ENCODE peak calls at places on chromosome 5, in eight cellular contexts. One of them, this sample, is unnamed.
A peak's percentile ranks its signal among the peaks of the same experiment; 100 is the strongest.

GRCh38 chr5:81398741-81399140 is 4.8 kb upstream of the ACOT12 start:
- DNase-seq in GM12878: no peak
- DNase-seq in SK-N-SH: no peak
- DNase-seq in HCT116: no peak
- DNase-seq in H9: no peak
- DNase-seq in neuronal stem cell: no peak
- DNase-seq in endothelial cell of umbilical vein: no peak
- DNase-seq in astrocyte: no peak
- DNase-seq in this sample: no peak

GRCh38 chr5:40227366-40227765 is 452.3 kb upstream of the PTGER4 start:
- DNase-seq in GM12878: no peak
- DNase-seq in SK-N-SH: no peak
- DNase-seq in HCT116: no peak
- DNase-seq in H9: no peak
- DNase-seq in neuronal stem cell: no peak
- DNase-seq in endothelial cell of umbilical vein: no peak
- DNase-seq in astrocyte: peak; percentile 75
- DNase-seq in this sample: no peak

GRCh38 chr5:78887384-78888118 is 97.6 kb downstream of the ARSB start:
- DNase-seq in GM12878: peak; percentile 78
- DNase-seq in SK-N-SH: no peak
- DNase-seq in HCT116: no peak
- DNase-seq in H9: no peak
- DNase-seq in neuronal stem cell: no peak
- DNase-seq in endothelial cell of umbilical vein: no peak
- DNase-seq in astrocyte: no peak
- DNase-seq in this sample: no peak

GRCh38 chr5:16519435-16519834 is 53.8 kb upstream of the ZNF622 start:
- DNase-seq in GM12878: no peak
- DNase-seq in SK-N-SH: no peak
- DNase-seq in HCT116: no peak
- DNase-seq in H9: no peak
- DNase-seq in neuronal stem cell: no peak
- DNase-seq in endothelial cell of umbilical vein: no peak
- DNase-seq in astrocyte: no peak
- DNase-seq in this sample: no peak

GRCh38 chr5:4941957-4942830 is 197.9 kb upstream of the ADAMTS16 start:
- DNase-seq in GM12878: no peak
- DNase-seq in SK-N-SH: peak; percentile 87
- DNase-seq in HCT116: no peak
- DNase-seq in H9: peak; percentile 60
- DNase-seq in neuronal stem cell: peak; percentile 24
- DNase-seq in endothelial cell of umbilical vein: no peak
- DNase-seq in astrocyte: no peak
- DNase-seq in this sample: peak; percentile 6

GRCh38 chr5:113806250-113806649 is 292.8 kb downstream of the YTHDC2 start:
- DNase-seq in GM12878: no peak
- DNase-seq in SK-N-SH: no peak
- DNase-seq in HCT116: no peak
- DNase-seq in H9: no peak
- DNase-seq in neuronal stem cell: peak; percentile 23
- DNase-seq in endothelial cell of umbilical vein: peak; percentile 71
- DNase-seq in astrocyte: peak; percentile 66
- DNase-seq in this sample: peak; percentile 68

GRCh38 chr5:132299901-132300300 is 5.7 kb downstream of the SLC22A4 start:
- DNase-seq in GM12878: no peak
- DNase-seq in SK-N-SH: no peak
- DNase-seq in HCT116: no peak
- DNase-seq in H9: no peak
- DNase-seq in neuronal stem cell: no peak
- DNase-seq in endothelial cell of umbilical vein: no peak
- DNase-seq in astrocyte: no peak
- DNase-seq in this sample: peak; percentile 46

GRCh38 chr5:58490397-58491072 is 700 bp upstream of the GAPT start:
- DNase-seq in GM12878: no peak
- DNase-seq in SK-N-SH: no peak
- DNase-seq in HCT116: no peak
- DNase-seq in H9: no peak
- DNase-seq in neuronal stem cell: no peak
- DNase-seq in endothelial cell of umbilical vein: no peak
- DNase-seq in astrocyte: no peak
- DNase-seq in this sample: no peak

GRCh38 chr5:82278711-82279370 is 687 bp upstream of the RPS23 start:
- DNase-seq in GM12878: no peak
- DNase-seq in SK-N-SH: no peak
- DNase-seq in HCT116: no peak
- DNase-seq in H9: no peak
- DNase-seq in neuronal stem cell: no peak
- DNase-seq in endothelial cell of umbilical vein: no peak
- DNase-seq in astrocyte: no peak
- DNase-seq in this sample: no peak

GRCh38 chr5:51816427-51816826 is 433.2 kb downstream of the ISL1 start:
- DNase-seq in GM12878: no peak
- DNase-seq in SK-N-SH: no peak
- DNase-seq in HCT116: no peak
- DNase-seq in H9: no peak
- DNase-seq in neuronal stem cell: no peak
- DNase-seq in endothelial cell of umbilical vein: no peak
- DNase-seq in astrocyte: no peak
- DNase-seq in this sample: no peak

GRCh38 chr5:17625686-17626085 is 6.2 kb upstream of the TAF11L13 start:
- DNase-seq in GM12878: no peak
- DNase-seq in SK-N-SH: no peak
- DNase-seq in HCT116: no peak
- DNase-seq in H9: no peak
- DNase-seq in neuronal stem cell: no peak
- DNase-seq in endothelial cell of umbilical vein: no peak
- DNase-seq in astrocyte: no peak
- DNase-seq in this sample: no peak

GRCh38 chr5:112366987-112367386 is 52.1 kb downstream of the EPB41L4A start:
- DNase-seq in GM12878: no peak
- DNase-seq in SK-N-SH: peak; percentile 27
- DNase-seq in HCT116: peak; percentile 26
- DNase-seq in H9: peak; percentile 58
- DNase-seq in neuronal stem cell: no peak
- DNase-seq in endothelial cell of umbilical vein: no peak
- DNase-seq in astrocyte: no peak
- DNase-seq in this sample: peak; percentile 6

GRCh38 chr5:150078802-150079654 is 7.3 kb downstream of the CSF1R start:
- DNase-seq in GM12878: no peak
- DNase-seq in SK-N-SH: peak; percentile 32
- DNase-seq in HCT116: no peak
- DNase-seq in H9: no peak
- DNase-seq in neuronal stem cell: no peak
- DNase-seq in endothelial cell of umbilical vein: no peak
- DNase-seq in astrocyte: no peak
- DNase-seq in this sample: peak; percentile 26

GRCh38 chr5:141508808-141509611 is 20.1 kb downstream of the PCDHGC5 start:
- DNase-seq in GM12878: no peak
- DNase-seq in SK-N-SH: peak; percentile 90
- DNase-seq in HCT116: no peak
- DNase-seq in H9: peak; percentile 77
- DNase-seq in neuronal stem cell: peak; percentile 93
- DNase-seq in endothelial cell of umbilical vein: peak; percentile 73
- DNase-seq in astrocyte: peak; percentile 91
- DNase-seq in this sample: peak; percentile 99

GRCh38 chr5:139849501-139849900 is 53.9 kb downstream of the PSD2 start:
- DNase-seq in GM12878: no peak
- DNase-seq in SK-N-SH: no peak
- DNase-seq in HCT116: no peak
- DNase-seq in H9: no peak
- DNase-seq in neuronal stem cell: no peak
- DNase-seq in endothelial cell of umbilical vein: no peak
- DNase-seq in astrocyte: no peak
- DNase-seq in this sample: no peak

GRCh38 chr5:139845846-139846681 is 50.5 kb downstream of the PSD2 start:
- DNase-seq in GM12878: no peak
- DNase-seq in SK-N-SH: no peak
- DNase-seq in HCT116: no peak
- DNase-seq in H9: no peak
- DNase-seq in neuronal stem cell: no peak
- DNase-seq in endothelial cell of umbilical vein: no peak
- DNase-seq in astrocyte: no peak
- DNase-seq in this sample: no peak

GRCh38 chr5:139847091-139847490 is 51.5 kb downstream of the PSD2 start:
- DNase-seq in GM12878: no peak
- DNase-seq in SK-N-SH: no peak
- DNase-seq in HCT116: no peak
- DNase-seq in H9: no peak
- DNase-seq in neuronal stem cell: no peak
- DNase-seq in endothelial cell of umbilical vein: no peak
- DNase-seq in astrocyte: no peak
- DNase-seq in this sample: no peak

GRCh38 chr5:139848508-139849100 is 53.0 kb downstream of the PSD2 start:
- DNase-seq in GM12878: no peak
- DNase-seq in SK-N-SH: no peak
- DNase-seq in HCT116: no peak
- DNase-seq in H9: peak; percentile 58
- DNase-seq in neuronal stem cell: no peak
- DNase-seq in endothelial cell of umbilical vein: peak; percentile 3
- DNase-seq in astrocyte: no peak
- DNase-seq in this sample: no peak

DNA sequence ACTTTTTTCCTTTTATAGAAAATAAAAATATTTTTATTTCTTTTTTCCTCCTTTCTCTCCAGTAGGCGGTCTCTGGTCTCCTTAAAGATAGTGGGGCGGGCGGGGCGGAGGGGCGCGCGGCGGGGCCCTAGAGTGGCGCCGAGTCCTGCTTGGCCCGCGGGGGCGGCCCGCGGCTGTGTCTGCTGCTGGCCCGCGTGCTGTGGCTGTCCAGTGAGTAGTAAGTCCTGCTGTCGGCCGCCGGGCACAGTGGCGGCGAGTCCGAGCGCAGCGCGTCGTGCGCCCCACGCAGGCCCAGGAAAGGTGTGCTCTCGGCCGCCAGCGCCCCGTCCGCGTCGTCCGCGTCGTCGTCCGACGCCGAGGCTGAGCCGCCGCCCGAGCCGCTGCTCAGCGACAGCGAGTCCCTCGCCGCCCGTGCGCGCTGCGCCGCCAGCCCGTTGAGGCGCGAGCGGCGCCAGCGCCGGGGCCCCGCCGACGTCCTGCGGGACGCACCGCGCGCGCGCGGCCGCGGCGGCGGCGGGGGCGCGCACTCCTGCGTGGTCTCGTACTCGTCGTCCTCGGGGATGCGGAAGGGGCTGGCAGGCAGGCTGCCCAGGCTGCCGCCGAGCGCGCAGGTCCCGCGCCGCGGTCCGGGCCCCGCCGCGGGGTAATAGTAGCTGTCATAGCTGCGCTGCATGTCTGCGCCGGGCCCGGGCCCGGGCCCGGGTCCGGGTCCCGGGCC is 52.3 kb downstream of the PSD2 start:
- DNase-seq in GM12878: no peak
- DNase-seq in SK-N-SH: peak; percentile 95
- DNase-seq in HCT116: no peak
- DNase-seq in H9: peak; percentile 56
- DNase-seq in neuronal stem cell: peak; percentile 57
- DNase-seq in endothelial cell of umbilical vein: peak; percentile 71
- DNase-seq in astrocyte: peak; percentile 14
- DNase-seq in this sample: peak; percentile 68
- H3K27me3 ChIP-seq in GM12878: no peaks in the 10 kb centered on the region
- H3K27me3 ChIP-seq in SK-N-SH: no peaks in the 10 kb centered on the region
- H3K27me3 ChIP-seq in HCT116: no peaks in the 10 kb centered on the region
- H3K27me3 ChIP-seq in H9: peaks cover 17% of the 10 kb centered on the region
- H3K27me3 ChIP-seq in neuronal stem cell: peaks cover 62% of the 10 kb centered on the region
- H3K27me3 ChIP-seq in endothelial cell of umbilical vein: peaks cover 4% of the 10 kb centered on the region
- H3K27me3 ChIP-seq in astrocyte: peaks cover 14% of the 10 kb centered on the region
- H3K27me3 ChIP-seq in this sample: peaks cover 21% of the 10 kb centered on the region

GRCh38 chr5:175309218-175309617 is 134.8 kb downstream of the DRD1 start:
- DNase-seq in GM12878: no peak
- DNase-seq in SK-N-SH: no peak
- DNase-seq in HCT116: no peak
- DNase-seq in H9: no peak
- DNase-seq in neuronal stem cell: no peak
- DNase-seq in endothelial cell of umbilical vein: no peak
- DNase-seq in astrocyte: no peak
- DNase-seq in this sample: no peak
- H2AFZ ChIP-seq in GM12878: no peak overlapping the region
- H2AFZ ChIP-seq in SK-N-SH: no peak overlapping the region
- H2AFZ ChIP-seq in HCT116: no peak overlapping the region
- H2AFZ ChIP-seq in H9: no peak overlapping the region
- H2AFZ ChIP-seq in neuronal stem cell: no peak overlapping the region
- H2AFZ ChIP-seq in endothelial cell of umbilical vein: no peak overlapping the region
- H2AFZ ChIP-seq in astrocyte: no peak overlapping the region
- H2AFZ ChIP-seq in this sample: no peak overlapping the region

GRCh38 chr5:10323588-10324488 is 16.1 kb upstream of the CMBL start:
- DNase-seq in GM12878: no peak
- DNase-seq in SK-N-SH: no peak
- DNase-seq in HCT116: no peak
- DNase-seq in H9: no peak
- DNase-seq in neuronal stem cell: no peak
- DNase-seq in endothelial cell of umbilical vein: no peak
- DNase-seq in astrocyte: peak; percentile 30
- DNase-seq in this sample: peak; percentile 70
- H3K27me3 ChIP-seq in GM12878: no peaks in the 10 kb centered on the region
- H3K27me3 ChIP-seq in SK-N-SH: no peaks in the 10 kb centered on the region
- H3K27me3 ChIP-seq in HCT116: no peaks in the 10 kb centered on the region
- H3K27me3 ChIP-seq in H9: no peaks in the 10 kb centered on the region
- H3K27me3 ChIP-seq in neuronal stem cell: no peaks in the 10 kb centered on the region
- H3K27me3 ChIP-seq in endothelial cell of umbilical vein: peaks cover 4% of the 10 kb centered on the region
- H3K27me3 ChIP-seq in astrocyte: no peaks in the 10 kb centered on the region
- H3K27me3 ChIP-seq in this sample: no peaks in the 10 kb centered on the region

GRCh38 chr5:147349241-147349640 is 114.4 kb downstream of the STK32A start:
- DNase-seq in GM12878: no peak
- DNase-seq in SK-N-SH: no peak
- DNase-seq in HCT116: no peak
- DNase-seq in H9: no peak
- DNase-seq in neuronal stem cell: no peak
- DNase-seq in endothelial cell of umbilical vein: no peak
- DNase-seq in astrocyte: no peak
- DNase-seq in this sample: no peak

GRCh38 chr5:147346006-147346561 is 111.3 kb downstream of the STK32A start:
- DNase-seq in GM12878: no peak
- DNase-seq in SK-N-SH: peak; percentile 11
- DNase-seq in HCT116: no peak
- DNase-seq in H9: no peak
- DNase-seq in neuronal stem cell: no peak
- DNase-seq in endothelial cell of umbilical vein: no peak
- DNase-seq in astrocyte: no peak
- DNase-seq in this sample: no peak

GRCh38 chr5:147348046-147348445 is 113.2 kb downstream of the STK32A start:
- DNase-seq in GM12878: no peak
- DNase-seq in SK-N-SH: no peak
- DNase-seq in HCT116: no peak
- DNase-seq in H9: no peak
- DNase-seq in neuronal stem cell: no peak
- DNase-seq in endothelial cell of umbilical vein: no peak
- DNase-seq in astrocyte: peak; percentile 43
- DNase-seq in this sample: peak; percentile 50

GRCh38 chr5:147341382-147341781 is 106.6 kb downstream of the STK32A start:
- DNase-seq in GM12878: no peak
- DNase-seq in SK-N-SH: no peak
- DNase-seq in HCT116: no peak
- DNase-seq in H9: no peak
- DNase-seq in neuronal stem cell: no peak
- DNase-seq in endothelial cell of umbilical vein: no peak
- DNase-seq in astrocyte: no peak
- DNase-seq in this sample: no peak

DNA sequence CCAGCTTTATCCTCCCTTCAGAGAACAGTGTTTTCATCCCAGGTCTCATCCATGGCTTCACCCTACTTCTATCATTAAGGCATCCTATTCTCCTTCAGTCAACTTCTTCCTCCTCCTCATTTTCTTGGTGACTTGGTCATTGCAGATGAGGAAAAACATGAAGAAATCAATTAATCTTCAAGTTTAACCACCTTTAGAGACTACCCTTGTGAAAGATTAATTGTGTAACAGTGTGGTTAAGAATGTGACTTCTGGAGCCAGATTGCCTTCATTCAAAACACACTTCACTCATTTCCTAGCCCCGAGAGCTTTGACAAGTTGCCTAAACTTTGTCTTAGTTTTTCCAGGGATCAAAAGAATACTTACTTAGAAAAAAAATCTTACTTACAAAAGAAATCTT is 110.0 kb downstream of the STK32A start:
- DNase-seq in GM12878: no peak
- DNase-seq in SK-N-SH: no peak
- DNase-seq in HCT116: no peak
- DNase-seq in H9: no peak
- DNase-seq in neuronal stem cell: no peak
- DNase-seq in endothelial cell of umbilical vein: no peak
- DNase-seq in astrocyte: no peak
- DNase-seq in this sample: no peak
- H2AFZ ChIP-seq in GM12878: no peak overlapping the region
- H2AFZ ChIP-seq in SK-N-SH: no peak overlapping the region
- H2AFZ ChIP-seq in HCT116: no peak overlapping the region
- H2AFZ ChIP-seq in H9: no peak overlapping the region
- H2AFZ ChIP-seq in neuronal stem cell: no peak overlapping the region
- H2AFZ ChIP-seq in endothelial cell of umbilical vein: no peak overlapping the region
- H2AFZ ChIP-seq in astrocyte: no peak overlapping the region
- H2AFZ ChIP-seq in this sample: no peak overlapping the region